ENCODE peak calls at places on chromosomes 7 and 10, in ten cellular contexts. U, H, G, E, K, Y, T, L, C and P are unnamed samples.

GRCh38 chr10:11601670-11602069 is 9.8 kb downstream of the USP6NL start:
- DNase-seq in U (no peak), H (no peak), G (no peak), E (no peak), K (no peak), Y (no peak), T (no peak), L (no peak), C (no peak), P (no peak)

GRCh38 chr7:26065652-26066051 is 86.3 kb upstream of the NFE2L3 start:
- DNase-seq in U (no peak), H (no peak), G (no peak), E (no peak), K (no peak), Y (no peak), T (no peak), L (no peak), C (no peak), P (no peak)

GRCh38 chr10:5611899-5612680 is 54.3 kb downstream of the ASB13 start:
- DNase-seq in U (no peak), H (no peak), G (no peak), E (no peak), K (no peak), Y (no peak), T (no peak), L (peak), C (no peak), P (no peak)

GRCh38 chr10:126459878-126460481 is 71.7 kb upstream of the ADAM12 start:
- DNase-seq in U (peak), H (no peak), G (no peak), E (no peak), K (no peak), Y (peak), T (no peak), L (peak), C (no peak), P (no peak)

GRCh38 chr7:139618482-139619366 is 95.2 kb downstream of the CLEC2L start:
- DNase-seq in U (peak), H (peak), G (no peak), E (peak), K (peak), Y (no peak), T (no peak), L (peak), C (no peak), P (peak)

GRCh38 chr7:27435461-27435860 is 192.9 kb downstream of the EVX1 start:
- DNase-seq in U (peak), H (no peak), G (no peak), E (no peak), K (no peak), Y (peak), T (no peak), L (no peak), C (no peak), P (no peak)

GRCh38 chr10:70352401-70353097 is 29.9 kb downstream of the LRRC20 start:
- DNase-seq in U (no peak), H (no peak), G (no peak), E (no peak), K (no peak), Y (no peak), T (no peak), L (no peak), C (no peak), P (no peak)

GRCh38 chr10:68099736-68100135 is 9.6 kb upstream of the MYPN start:
- DNase-seq in U (no peak), H (no peak), G (no peak), E (no peak), K (no peak), Y (no peak), T (no peak), L (no peak), C (no peak), P (no peak)

GRCh38 chr7:85469446-85469970 is 282.7 kb upstream of the SEMA3D start:
- DNase-seq in U (no peak), H (no peak), G (no peak), E (no peak), K (no peak), Y (no peak), T (no peak), L (no peak), C (no peak), P (no peak)

GRCh38 chr7:83150310-83150709 is 12.4 kb downstream of the PCLO start:
- DNase-seq in U (no peak), H (no peak), G (no peak), E (no peak), K (no peak), Y (no peak), T (no peak), L (no peak), C (no peak), P (no peak)

GRCh38 chr10:78065616-78066410 is 32.1 kb downstream of the RPS24 start:
- DNase-seq in U (no peak), H (no peak), G (no peak), E (no peak), K (no peak), Y (no peak), T (no peak), L (peak), C (no peak), P (no peak)

GRCh38 chr10:127904931-127905622 is 1.8 kb upstream of the PTPRE start:
- DNase-seq in U (no peak), H (no peak), G (no peak), E (no peak), K (no peak), Y (no peak), T (no peak), L (no peak), C (no peak), P (no peak)

GRCh38 chr7:16739863-16740622 is 13.5 kb upstream of the TSPAN13 start:
- DNase-seq in U (peak), H (no peak), G (no peak), E (no peak), K (no peak), Y (peak), T (no peak), L (no peak), C (no peak), P (no peak)

GRCh38 chr7:147088916-147089315 is 972.3 kb downstream of the CNTNAP2 start:
- DNase-seq in U (no peak), H (no peak), G (no peak), E (no peak), K (no peak), Y (no peak), T (no peak), L (no peak), C (no peak), P (no peak)

GRCh38 chr10:101441539-101442455 is 87.8 kb downstream of the BTRC start:
- DNase-seq in U (peak), H (peak), G (peak), E (no peak), K (no peak), Y (peak), T (no peak), L (peak), C (peak), P (peak)

GRCh38 chr10:82942572-82943091 is 1067.6 kb downstream of the NRG3 start:
- DNase-seq in U (peak), H (no peak), G (no peak), E (no peak), K (no peak), Y (no peak), T (no peak), L (no peak), C (no peak), P (no peak)

GRCh38 chr10:70376436-70377378 is 5.7 kb downstream of the LRRC20 start:
- DNase-seq in U (no peak), H (no peak), G (no peak), E (no peak), K (no peak), Y (no peak), T (no peak), L (no peak), C (no peak), P (no peak)

GRCh38 chr10:79052311-79053080 is 16.3 kb upstream of the ZMIZ1 start:
- DNase-seq in U (no peak), H (no peak), G (no peak), E (peak), K (no peak), Y (no peak), T (no peak), L (peak), C (no peak), P (peak)

GRCh38 chr10:130795819-130796218 is 515.7 kb downstream of the TCERG1L start:
- DNase-seq in U (no peak), H (no peak), G (no peak), E (no peak), K (no peak), Y (no peak), T (no peak), L (no peak), C (no peak), P (no peak)

GRCh38 chr10:84842593-84842992 is 514.2 kb downstream of the CCSER2 start:
- DNase-seq in U (no peak), H (no peak), G (no peak), E (no peak), K (no peak), Y (no peak), T (no peak), L (peak), C (no peak), P (no peak)

GRCh38 chr7:150385240-150385830 is 6.2 kb downstream of the ZNF775 start:
- DNase-seq in U (no peak), H (no peak), G (no peak), E (no peak), K (no peak), Y (no peak), T (no peak), L (no peak), C (no peak), P (no peak)

GRCh38 chr10:3427316-3427715 is 254.7 kb upstream of the PITRM1 start:
- DNase-seq in U (no peak), H (no peak), G (no peak), E (no peak), K (no peak), Y (no peak), T (no peak), L (no peak), C (no peak), P (no peak)